ENCODE peak calls at places on chromosomes 1 and 21, in nine cellular contexts. H is nucleus accumbens, S is coronary artery, Z is heart left ventricle, L is activated T-cell treated with anti-CD3 and anti-CD28 coated beads for 48 hours, N is GF-D8, B is HS-27A, W is fibroblast of the conjunctiva, A is omental fat pad. E is an unnamed sample.

GRCh38 chr1:2483970-2484369 is 7.9 kb downstream of the PLCH2 start:
- DNase-seq in H (no peak), S (no peak), Z (no peak), L (no peak), N (no peak), B (no peak), W (no peak), A (no peak), E (no peak)

GRCh38 chr1:19533626-19534025 is 48.3 kb upstream of the CAPZB start:
- DNase-seq in H (no peak), S (no peak), Z (peak; percentile 61), L (no peak), N (no peak), B (no peak), W (no peak), A (no peak), E (no peak)

GRCh38 chr1:31421404-31422040 is 8.5 kb downstream of the SERINC2 start:
- DNase-seq in H (no peak), S (no peak), Z (no peak), L (no peak), N (no peak), B (no peak), W (no peak), A (no peak), E (peak; percentile 39)

GRCh38 chr1:32242341-32242851 is 4.6 kb upstream of the FAM167B start:
- DNase-seq in H (peak; percentile 5), S (no peak), Z (peak; percentile 68), L (no peak), N (no peak), B (no peak), W (no peak), A (no peak), E (no peak)

GRCh38 chr1:160416369-160416768 is 16.0 kb downstream of the VANGL2 start:
- DNase-seq in H (no peak), S (no peak), Z (no peak), L (no peak), N (no peak), B (no peak), W (no peak), A (no peak), E (peak; percentile 74)

GRCh38 chr1:228744918-228745317 is 9.6 kb downstream of the RHOU start:
- DNase-seq in H (no peak), S (no peak), Z (no peak), L (no peak), N (no peak), B (no peak), W (no peak), A (no peak), E (no peak)

GRCh38 chr21:25115021-25115420 is 492.3 kb downstream of the MRPL39 start:
- DNase-seq in H (no peak), S (no peak), Z (no peak), L (no peak), N (no peak), B (no peak), W (no peak), A (no peak), E (no peak)

GRCh38 chr1:33032126-33032869 is 4.4 kb downstream of the AK2 start:
- DNase-seq in H (no peak), S (no peak), Z (no peak), L (no peak), N (peak; percentile 75), B (no peak), W (no peak), A (no peak), E (no peak)

GRCh38 chr1:225765982-225766674 is 11.5 kb upstream of the SRP9 start:
- DNase-seq in H (no peak), S (peak; percentile 7), Z (no peak), L (no peak), N (no peak), B (no peak), W (no peak), A (no peak), E (peak; percentile 72)

GRCh38 chr1:34681481-34682451 is 73.1 kb upstream of the GJB5 start:
- DNase-seq in H (peak; percentile 7), S (no peak), Z (no peak), L (peak; percentile 34), N (no peak), B (no peak), W (peak; percentile 8), A (no peak), E (peak; percentile 26)

GRCh38 chr1:23624440-23624839 is 65.1 kb upstream of the ID3 start:
- DNase-seq in H (no peak), S (no peak), Z (no peak), L (peak; percentile 59), N (no peak), B (no peak), W (no peak), A (no peak), E (no peak)

GRCh38 chr21:34074283-34075098 is 1.1 kb downstream of the MRPS6 start:
- DNase-seq in H (no peak), S (no peak), Z (no peak), L (no peak), N (no peak), B (no peak), W (no peak), A (no peak), E (no peak)

GRCh38 chr1:161192476-161193465 is 6.1 kb downstream of the ADAMTS4 start:
- DNase-seq in H (peak; percentile 50), S (no peak), Z (peak; percentile 70), L (peak; percentile 49), N (no peak), B (no peak), W (no peak), A (no peak), E (peak; percentile 83)

GRCh38 chr21:40671721-40672120 is 175.2 kb downstream of the DSCAM start:
- DNase-seq in H (no peak), S (no peak), Z (no peak), L (no peak), N (no peak), B (no peak), W (no peak), A (no peak), E (no peak)

GRCh38 chr1:44276006-44276405 is 62.7 kb downstream of the DMAP1 start:
- DNase-seq in H (no peak), S (no peak), Z (no peak), L (no peak), N (peak; percentile 31), B (no peak), W (no peak), A (no peak), E (no peak)

GRCh38 chr1:91872560-91873081 is 13.3 kb downstream of the TGFBR3 start:
- DNase-seq in H (no peak), S (no peak), Z (no peak), L (no peak), N (no peak), B (no peak), W (no peak), A (no peak), E (peak; percentile 8)

GRCh38 chr1:203153989-203154821 is 21.4 kb downstream of the MYBPH start:
- DNase-seq in H (no peak), S (no peak), Z (no peak), L (no peak), N (no peak), B (no peak), W (no peak), A (no peak), E (no peak)

GRCh38 chr1:37865348-37866119 is 6.1 kb upstream of the MTF1 start:
- DNase-seq in H (no peak), S (no peak), Z (no peak), L (peak; percentile 27), N (no peak), B (peak; percentile 47), W (peak; percentile 45), A (no peak), E (no peak)

GRCh38 chr1:65512383-65512782 is 91.9 kb downstream of the LEPR start:
- DNase-seq in H (no peak), S (no peak), Z (no peak), L (no peak), N (no peak), B (no peak), W (no peak), A (no peak), E (no peak)

GRCh38 chr1:45067806-45068205 is 55.8 kb downstream of the UROD start:
- DNase-seq in H (no peak), S (no peak), Z (no peak), L (no peak), N (no peak), B (no peak), W (no peak), A (no peak), E (no peak)

GRCh38 chr1:231016966-231017365 is 23.1 kb downstream of the FAM89A start:
- DNase-seq in H (no peak), S (no peak), Z (no peak), L (no peak), N (no peak), B (no peak), W (no peak), A (no peak), E (no peak)

GRCh38 chr1:1510912-1511532 is 940 bp upstream of the ATAD3A start:
- DNase-seq in H (no peak), S (no peak), Z (no peak), L (no peak), N (no peak), B (no peak), W (no peak), A (no peak), E (peak; percentile 55)

GRCh38 chr1:222852326-222852725 is 37.5 kb downstream of the DISP1 start:
- DNase-seq in H (no peak), S (no peak), Z (no peak), L (no peak), N (no peak), B (no peak), W (no peak), A (no peak), E (no peak)

GRCh38 chr1:5960336-5960735 is 31.9 kb downstream of the NPHP4 start:
- DNase-seq in H (no peak), S (no peak), Z (no peak), L (no peak), N (no peak), B (no peak), W (no peak), A (no peak), E (no peak)

GRCh38 chr21:20802631-20803260 is 195.5 kb upstream of the NCAM2 start:
- DNase-seq in H (peak; percentile 13), S (no peak), Z (no peak), L (no peak), N (no peak), B (no peak), W (no peak), A (no peak), E (no peak)

GRCh38 chr1:246219508-246220030 is 287.5 kb downstream of the SMYD3 start:
- DNase-seq in H (no peak), S (no peak), Z (no peak), L (no peak), N (peak; percentile 60), B (no peak), W (no peak), A (no peak), E (no peak)

GRCh38 chr1:85579619-85580018 is 942 bp upstream of the CCN1 start:
- DNase-seq in H (no peak), S (no peak), Z (peak; percentile 39), L (no peak), N (no peak), B (peak; percentile 91), W (no peak), A (no peak), E (no peak)

GRCh38 chr1:205665216-205665757 is 15.0 kb downstream of the SLC45A3 start:
- DNase-seq in H (no peak), S (no peak), Z (no peak), L (no peak), N (peak; percentile 51), B (no peak), W (no peak), A (no peak), E (no peak)

GRCh38 chr1:83999316-83999819 is 436 bp upstream of the TTLL7 start:
- DNase-seq in H (peak; percentile 76), S (peak; percentile 88), Z (peak; percentile 78), L (no peak), N (no peak), B (peak; percentile 69), W (peak; percentile 45), A (no peak), E (peak; percentile 83)

GRCh38 chr1:84836145-84836544 is 56.9 kb downstream of the LPAR3 start:
- DNase-seq in H (no peak), S (no peak), Z (no peak), L (no peak), N (no peak), B (no peak), W (no peak), A (no peak), E (no peak)

GRCh38 chr1:70616946-70617345 is 205.9 kb downstream of the CTH start:
- DNase-seq in H (no peak), S (no peak), Z (no peak), L (no peak), N (no peak), B (no peak), W (no peak), A (no peak), E (no peak)

E was measured in T47D.